ENCODE peak calls at places on chromosomes 11 and 22, in four cellular contexts. L is uterus; Z is CD8-positive, alpha-beta T cell; J is ovary. V is an unnamed sample.

GRCh38 chr11:20070459-20070858 is 89.8 kb downstream of the DBX1 start:
- DNase-seq in J (no peak), L (no peak), Z (no peak), V (no peak)

GRCh38 chr22:49011769-49012598 is 815.7 kb downstream of the BRD1 start:
- DNase-seq in J (no peak), L (no peak), Z (no peak), V (peak; percentile 25)

GRCh38 chr11:17277024-17277584 is 565 bp downstream of the NUCB2 start:
- DNase-seq in L (no peak), J (no peak), Z (no peak), V (peak; percentile 20)

GRCh38 chr22:24363243-24363642 is 64.2 kb upstream of the ADORA2A start:
- DNase-seq in J (no peak), L (no peak), Z (no peak), V (no peak)

GRCh38 chr11:74471037-74471436 is 3.7 kb upstream of the KCNE3 start:
- DNase-seq in Z (no peak), L (no peak), J (no peak), V (no peak)

GRCh38 chr11:65310756-65311155 is 3.9 kb upstream of the CDC42EP2 start:
- DNase-seq in L (no peak), J (no peak), Z (no peak), V (no peak)

GRCh38 chr11:73356979-73357739 is 19.0 kb upstream of the RELT start:
- DNase-seq in Z (no peak), J (no peak), L (no peak), V (no peak)

GRCh38 chr11:69984457-69985261 is 93.5 kb upstream of the ANO1 start:
- DNase-seq in J (no peak), L (no peak), Z (no peak), V (no peak)

GRCh38 chr11:44658451-44658850 is 68.3 kb upstream of the TSPAN18 start:
- DNase-seq in Z (no peak), L (no peak), J (no peak), V (no peak)

GRCh38 chr22:27318516-27318915 is 483.0 kb downstream of the MN1 start:
- DNase-seq in Z (no peak), L (peak; percentile 59), J (peak; percentile 45), V (no peak)

GRCh38 chr22:40708177-40708576 is 28.9 kb downstream of the MCHR1 start:
- DNase-seq in L (no peak), J (no peak), Z (no peak), V (no peak)

GRCh38 chr11:74615988-74616387 is 23.6 kb downstream of the POLD3 start:
- DNase-seq in L (no peak), J (no peak), Z (no peak), V (no peak)

GRCh38 chr22:30079952-30080533 is at the start of gene HORMAD2:
- DNase-seq in L (no peak), J (no peak), Z (no peak), V (no peak)

GRCh38 chr22:43923631-43924548 is at the start of gene PNPLA3:
- DNase-seq in L (peak; percentile 80), J (peak; percentile 94), Z (peak; percentile 69), V (peak; percentile 80)

GRCh38 chr11:57770793-57771192 is 9.2 kb downstream of the CTNND1 start:
- DNase-seq in L (no peak), Z (no peak), J (no peak), V (no peak)

GRCh38 chr11:46348986-46349401 is 1.7 kb downstream of the DGKZ start:
- DNase-seq in J (no peak), Z (peak; percentile 63), L (no peak), V (no peak)

GRCh38 chr11:75576017-75576416 is 14.0 kb downstream of the SERPINH1 start:
- DNase-seq in L (no peak), J (no peak), Z (no peak), V (no peak)

GRCh38 chr11:61174275-61174674 is 13.0 kb upstream of the VPS37C start:
- DNase-seq in J (no peak), L (no peak), Z (no peak), V (no peak)

GRCh38 chr11:123478352-123478986 is 48.4 kb downstream of the GRAMD1B start:
- DNase-seq in L (peak; percentile 45), J (peak; percentile 53), Z (no peak), V (no peak)

DNA sequence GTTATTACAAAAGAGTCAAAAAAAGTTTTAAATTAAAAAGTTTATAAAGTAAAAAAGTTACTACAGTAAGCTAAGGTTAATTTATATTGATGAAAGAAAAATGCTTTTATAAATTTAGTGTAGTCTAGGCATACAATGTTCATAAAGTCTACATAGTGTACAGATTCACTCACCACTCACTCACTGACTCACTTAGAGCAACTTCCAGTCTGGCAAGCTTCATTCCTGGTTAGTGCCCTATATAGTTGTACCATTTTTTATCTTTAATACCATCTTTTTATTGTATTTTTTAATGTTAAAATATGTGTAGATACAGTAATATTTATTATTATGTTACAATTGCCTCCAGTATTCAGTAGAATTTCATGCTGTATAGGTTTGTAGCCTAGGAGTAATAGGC is 2.6 kb upstream of the MMP10 start:
- DNase-seq in J (no peak), L (no peak), Z (no peak), V (no peak)
- H3K27ac ChIP-seq in J (no peak overlapping the region), L (no peak overlapping the region), Z (no peak overlapping the region), V (no peak overlapping the region)

GRCh38 chr11:106152013-106152412 is 74.6 kb downstream of the AASDHPPT start:
- DNase-seq in L (no peak), J (no peak), Z (no peak), V (no peak)
- TF ChIP-seq CTCF in L (no peak), J (no peak), Z (no peak), V (no peak)

GRCh38 chr11:102116453-102117205 is 6.4 kb downstream of the YAP1 start:
- DNase-seq in J (no peak), Z (no peak), L (no peak), V (no peak)
- H3K4me1 ChIP-seq in J (peaks cover 17% of the 10 kb centered on the region), Z (peaks cover 9% of the 10 kb centered on the region), L (peaks cover 8% of the 10 kb centered on the region), V (no peaks in the 10 kb centered on the region)

GRCh38 chr11:7056828-7057513 is 31.8 kb upstream of the RBMXL2 start:
- DNase-seq in J (no peak), L (no peak), Z (no peak), V (no peak)
- H3K27ac ChIP-seq in J (no peak overlapping the region), L (no peak overlapping the region), Z (no peak overlapping the region), V (no peak overlapping the region)

DNA sequence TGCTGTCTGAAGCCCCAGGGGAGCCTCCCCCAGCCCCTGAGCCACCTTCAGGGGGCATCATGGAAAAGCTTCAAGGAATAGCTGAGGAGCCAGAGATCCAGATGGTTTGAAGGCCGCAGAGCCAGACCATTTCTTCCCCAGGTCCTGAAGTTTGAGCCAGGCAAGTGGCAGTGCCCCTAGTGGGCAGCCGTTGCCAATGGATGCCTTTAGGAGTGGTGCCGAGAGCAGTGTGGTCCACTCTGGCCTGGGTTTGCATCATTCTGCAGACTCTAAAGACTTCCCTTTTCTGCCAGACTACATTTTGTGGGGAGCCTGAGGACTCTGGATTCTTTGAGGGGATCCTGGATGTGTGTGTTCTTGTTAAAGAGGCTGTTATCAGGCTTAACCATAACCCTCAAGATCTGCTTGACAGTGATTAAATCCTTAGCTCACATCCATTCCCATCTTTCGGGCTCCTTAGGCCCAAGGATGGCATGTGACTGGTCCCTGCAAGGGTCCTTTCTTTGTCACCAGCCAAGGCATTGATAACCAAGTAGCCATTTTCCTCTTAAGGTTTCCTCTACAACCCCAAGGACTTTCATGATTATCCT is 13.1 kb downstream of the HINFP start:
- DNase-seq in L (no peak), J (no peak), Z (no peak), V (no peak)
- TF ChIP-seq CTCF in L (peak; percentile 15), J (no peak), Z (peak; percentile 42), V (peak; percentile 36)

GRCh38 chr11:9615031-9615451 is 41.6 kb downstream of the WEE1 start:
- DNase-seq in L (no peak), J (no peak), Z (no peak), V (no peak)
- H3K4me1 ChIP-seq in L (no peaks in the 10 kb centered on the region), J (no peaks in the 10 kb centered on the region), Z (peaks cover 12% of the 10 kb centered on the region), V (peaks cover 9% of the 10 kb centered on the region)

DNA sequence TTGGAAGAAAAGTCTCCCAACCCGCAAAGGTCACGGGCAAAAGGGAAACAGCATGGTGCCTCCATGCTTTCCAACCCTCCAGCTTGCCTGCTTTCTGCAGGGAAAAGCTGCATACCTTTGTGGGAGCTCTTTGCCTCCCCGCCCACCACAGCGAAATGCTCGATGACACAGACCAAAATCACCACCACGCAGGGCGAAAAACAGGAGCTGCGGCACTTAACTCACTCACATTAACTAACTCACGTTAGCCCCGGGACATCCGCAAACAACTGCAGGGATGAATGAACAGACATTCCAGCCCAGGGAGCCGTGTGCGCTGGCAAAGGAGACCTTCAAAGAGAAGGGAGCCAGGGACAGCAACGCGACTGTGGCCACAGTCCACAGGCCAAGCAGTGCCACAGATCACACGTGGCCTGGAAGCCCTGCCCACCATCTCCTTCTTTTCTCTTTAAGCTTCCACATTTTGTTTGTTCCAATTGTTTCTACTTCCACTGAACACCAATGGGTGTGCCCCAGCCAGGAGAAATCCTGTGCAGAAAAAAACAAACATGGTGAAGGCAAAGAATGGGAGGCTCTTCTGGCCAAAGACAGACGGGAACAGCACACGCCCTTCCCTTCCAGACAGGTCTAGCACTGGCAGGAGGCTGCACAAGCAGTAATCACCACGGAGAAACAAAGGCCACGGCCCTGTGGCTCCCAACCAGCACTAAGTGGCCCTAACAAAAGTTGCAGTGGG is 39.3 kb downstream of the DUSP8 start:
- DNase-seq in L (no peak), J (no peak), Z (no peak), V (no peak)
- H3K27ac ChIP-seq in L (peak overlapping the region; percentile 37), J (no peak overlapping the region), Z (no peak overlapping the region), V (peak overlapping the region; percentile 76)

GRCh38 chr22:19753090-19753842 is 7.3 kb upstream of the TBX1 start:
- DNase-seq in L (no peak), J (no peak), Z (no peak), V (no peak)
- TF ChIP-seq CTCF in L (no peak), J (no peak), Z (no peak), V (no peak)

DNA sequence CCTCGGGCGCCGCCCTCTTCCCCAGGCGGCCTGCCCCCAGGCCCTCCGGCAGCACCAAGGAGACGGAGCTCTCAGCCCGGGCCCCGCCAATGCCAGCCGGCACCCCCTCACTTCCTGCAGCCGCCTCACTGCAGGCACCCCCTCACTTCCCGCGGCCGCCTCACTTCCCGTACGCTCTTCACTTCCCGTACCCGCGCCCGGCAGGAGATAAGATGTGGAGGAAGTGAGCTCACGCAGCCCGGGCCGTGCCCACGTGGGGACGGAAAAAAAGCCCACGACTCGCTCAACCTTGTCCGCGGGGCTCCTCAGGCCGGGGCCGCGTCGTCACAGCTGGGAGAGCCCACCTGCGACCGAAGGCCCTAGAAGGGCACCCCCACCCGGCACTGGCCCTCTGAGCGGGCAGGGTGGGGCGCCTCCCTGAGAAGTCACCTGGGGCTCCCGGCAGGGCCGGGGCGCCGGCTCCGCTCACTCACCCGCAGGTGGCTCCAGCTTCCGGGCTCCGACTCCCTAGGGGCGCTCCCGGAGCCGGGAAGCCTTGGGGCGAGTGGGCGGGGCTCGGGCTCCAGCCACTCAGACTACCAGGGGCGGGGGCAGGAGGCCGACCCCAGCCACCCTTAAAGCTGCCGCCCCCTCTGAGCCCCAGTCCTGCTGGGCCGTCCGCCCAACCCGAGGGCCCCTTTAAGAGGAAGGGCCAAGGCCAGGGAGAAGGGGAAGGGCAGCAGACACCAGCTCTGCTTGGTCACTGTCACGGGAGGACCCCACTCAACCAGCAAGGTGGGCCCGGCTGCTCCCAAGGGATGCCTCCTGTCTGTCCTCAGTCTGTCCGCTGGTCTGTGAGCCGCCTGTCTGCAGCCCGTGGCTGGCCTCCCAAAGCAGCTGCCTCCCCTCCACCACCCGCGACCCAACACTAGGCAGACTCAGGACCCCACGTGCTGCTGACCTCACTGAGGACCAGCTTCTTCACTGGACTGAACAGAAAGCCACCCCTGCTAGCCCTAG is 31.4 kb downstream of the PISD start:
- DNase-seq in J (peak; percentile 82), L (peak; percentile 81), Z (peak; percentile 81), V (peak; percentile 87)
- H3K4me1 ChIP-seq in J (peaks cover 40% of the 10 kb centered on the region), L (no peaks in the 10 kb centered on the region), Z (peaks cover 40% of the 10 kb centered on the region), V (peaks cover 38% of the 10 kb centered on the region)